ENCODE peak calls at places on chromosome X, in four cellular contexts. One of them, this sample, is unnamed.

GRCh38 chrX:111914398-111915092 is 38.6 kb downstream of the TRPC5OS start:
- DNase-seq in K562: no peak
- DNase-seq in MM.1S: no peak
- DNase-seq in heart right ventricle: no peak
- DNase-seq in this sample: no peak

GRCh38 chrX:40108084-40108958 is 10.6 kb upstream of the BCOR start:
- DNase-seq in MM.1S: no peak
- DNase-seq in K562: no peak
- DNase-seq in heart right ventricle: peak
- DNase-seq in this sample: no peak

GRCh38 chrX:48835524-48836329 is at the start of gene PCSK1N:
- DNase-seq in K562: no peak
- DNase-seq in heart right ventricle: no peak
- DNase-seq in MM.1S: no peak
- DNase-seq in this sample: no peak

GRCh38 chrX:43566170-43566569 is 89.9 kb upstream of the MAOA start:
- DNase-seq in heart right ventricle: no peak
- DNase-seq in MM.1S: no peak
- DNase-seq in K562: no peak
- DNase-seq in this sample: no peak

GRCh38 chrX:78199851-78200250 is 60.4 kb upstream of the TAF9B start:
- DNase-seq in MM.1S: peak
- DNase-seq in heart right ventricle: no peak
- DNase-seq in K562: peak
- DNase-seq in this sample: no peak

GRCh38 chrX:1673337-1673736 is 58.5 kb downstream of the ASMT start:
- DNase-seq in MM.1S: peak
- DNase-seq in K562: peak
- DNase-seq in heart right ventricle: no peak
- DNase-seq in this sample: peak

GRCh38 chrX:41022579-41022978 is 62.7 kb upstream of the USP9X start:
- DNase-seq in heart right ventricle: no peak
- DNase-seq in K562: no peak
- DNase-seq in MM.1S: no peak
- DNase-seq in this sample: no peak

GRCh38 chrX:129597905-129598304 is 56.9 kb downstream of the APLN start:
- DNase-seq in K562: no peak
- DNase-seq in MM.1S: no peak
- DNase-seq in heart right ventricle: no peak
- DNase-seq in this sample: no peak

GRCh38 chrX:2751291-2751690 is 549 bp upstream of the XG start:
- DNase-seq in K562: no peak
- DNase-seq in MM.1S: no peak
- DNase-seq in heart right ventricle: no peak
- DNase-seq in this sample: no peak

GRCh38 chrX:152817082-152817744 is 13.3 kb downstream of the CETN2 start:
- DNase-seq in heart right ventricle: no peak
- DNase-seq in K562: peak
- DNase-seq in MM.1S: no peak
- DNase-seq in this sample: peak

GRCh38 chrX:54043696-54044125 is 562 bp downstream of the PHF8 start:
- DNase-seq in K562: peak
- DNase-seq in MM.1S: peak
- DNase-seq in heart right ventricle: peak
- DNase-seq in this sample: peak

GRCh38 chrX:12138366-12139313 is at the start of gene FRMPD4:
- DNase-seq in MM.1S: no peak
- DNase-seq in K562: no peak
- DNase-seq in heart right ventricle: peak
- DNase-seq in this sample: peak
- TF ChIP-seq CTCF in MM.1S: no peak
- TF ChIP-seq CTCF in K562: no peak
- TF ChIP-seq CTCF in heart right ventricle: no peak
- TF ChIP-seq CTCF in this sample: no peak

GRCh38 chrX:106875151-106875550 is 28.0 kb downstream of the RIPPLY1 start:
- DNase-seq in heart right ventricle: no peak
- DNase-seq in MM.1S: no peak
- DNase-seq in K562: no peak
- DNase-seq in this sample: no peak

GRCh38 chrX:106874075-106874474 is 29.1 kb downstream of the RIPPLY1 start:
- DNase-seq in heart right ventricle: no peak
- DNase-seq in K562: peak
- DNase-seq in MM.1S: peak
- DNase-seq in this sample: no peak
- TF ChIP-seq CTCF in heart right ventricle: no peak
- TF ChIP-seq CTCF in K562: peak
- TF ChIP-seq CTCF in MM.1S: peak
- TF ChIP-seq CTCF in this sample: peak

GRCh38 chrX:103155201-103155600 is 59.7 kb upstream of the BEX4 start:
- DNase-seq in MM.1S: no peak
- DNase-seq in heart right ventricle: no peak
- DNase-seq in K562: no peak
- DNase-seq in this sample: no peak

GRCh38 chrX:103153661-103154060 is 60.7 kb upstream of the NXF3 start:
- DNase-seq in heart right ventricle: no peak
- DNase-seq in K562: no peak
- DNase-seq in MM.1S: no peak
- DNase-seq in this sample: no peak

GRCh38 chrX:103148075-103148474 is 55.1 kb upstream of the NXF3 start:
- DNase-seq in heart right ventricle: no peak
- DNase-seq in MM.1S: no peak
- DNase-seq in K562: no peak
- DNase-seq in this sample: no peak

GRCh38 chrX:103151799-103152198 is 58.9 kb upstream of the NXF3 start:
- DNase-seq in K562: no peak
- DNase-seq in MM.1S: no peak
- DNase-seq in heart right ventricle: no peak
- DNase-seq in this sample: no peak

GRCh38 chrX:103149652-103150051 is 56.7 kb upstream of the NXF3 start:
- DNase-seq in heart right ventricle: no peak
- DNase-seq in K562: no peak
- DNase-seq in MM.1S: no peak
- DNase-seq in this sample: no peak
- TF ChIP-seq CTCF in heart right ventricle: no peak
- TF ChIP-seq CTCF in K562: no peak
- TF ChIP-seq CTCF in MM.1S: no peak
- TF ChIP-seq CTCF in this sample: no peak

GRCh38 chrX:120446503-120446902 is 22.6 kb downstream of the LAMP2 start:
- DNase-seq in K562: no peak
- DNase-seq in heart right ventricle: no peak
- DNase-seq in MM.1S: no peak
- DNase-seq in this sample: no peak
- TF ChIP-seq CTCF in K562: no peak
- TF ChIP-seq CTCF in heart right ventricle: no peak
- TF ChIP-seq CTCF in MM.1S: no peak
- TF ChIP-seq CTCF in this sample: no peak

GRCh38 chrX:135629342-135629741 is 84.1 kb upstream of the CT45A1 start:
- DNase-seq in MM.1S: no peak
- DNase-seq in heart right ventricle: no peak
- DNase-seq in K562: no peak
- DNase-seq in this sample: no peak

DNA sequence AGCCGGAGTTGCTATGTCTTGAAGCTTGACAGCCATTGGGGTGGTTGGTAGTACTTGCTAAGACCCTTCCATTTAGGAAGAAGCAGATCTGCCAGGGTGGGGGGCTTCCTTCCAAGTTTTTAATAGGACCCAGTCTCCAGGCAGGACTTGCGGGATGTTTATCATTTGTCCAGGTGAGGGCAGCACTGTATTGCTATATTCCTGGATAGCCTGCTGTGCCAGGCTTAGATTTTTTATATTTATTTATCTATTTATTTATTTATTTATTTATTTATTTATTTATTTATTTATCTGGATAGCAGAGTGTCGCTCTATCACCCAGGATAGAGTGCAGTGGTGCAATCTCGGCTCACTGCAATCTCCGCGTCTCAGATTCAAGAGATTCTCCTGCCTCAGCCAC is 87.4 kb upstream of the CT45A1 start:
- DNase-seq in MM.1S: no peak
- DNase-seq in heart right ventricle: no peak
- DNase-seq in K562: peak
- DNase-seq in this sample: peak
- TF ChIP-seq CTCF in MM.1S: peak
- TF ChIP-seq CTCF in heart right ventricle: no peak
- TF ChIP-seq CTCF in K562: peak
- TF ChIP-seq CTCF in this sample: peak

GRCh38 chrX:68498044-68498507 is 775 bp upstream of the YIPF6 start:
- DNase-seq in heart right ventricle: no peak
- DNase-seq in K562: no peak
- DNase-seq in MM.1S: no peak
- DNase-seq in this sample: peak
- TF ChIP-seq CTCF in heart right ventricle: no peak
- TF ChIP-seq CTCF in K562: peak
- TF ChIP-seq CTCF in MM.1S: no peak
- TF ChIP-seq CTCF in this sample: no peak

This sample was measured in endothelial cell.